ENCODE peak calls at places on chromosomes 3 and 15, in ten cellular contexts. One of them, this sample, is unnamed.
A peak's percentile ranks its signal among the peaks of the same experiment; 100 is the strongest.

GRCh38 chr3:63795438-63795837 is 23.7 kb upstream of the C3orf49 start:
- DNase-seq in cardiac muscle cell: no peak
- DNase-seq in AG04449: no peak
- DNase-seq in tibial nerve: no peak
- DNase-seq in dorsolateral prefrontal cortex: no peak
- DNase-seq in tibial artery: no peak
- DNase-seq in MM.1S: no peak
- DNase-seq in heart right ventricle: no peak
- DNase-seq in foreskin fibroblast: no peak
- DNase-seq in HepG2: no peak
- DNase-seq in this sample: no peak

GRCh38 chr3:170301404-170301803 is 56.1 kb upstream of the SKIL start:
- DNase-seq in dorsolateral prefrontal cortex: no peak
- DNase-seq in tibial artery: no peak
- DNase-seq in foreskin fibroblast: peak; percentile 33
- DNase-seq in AG04449: no peak
- DNase-seq in MM.1S: no peak
- DNase-seq in HepG2: no peak
- DNase-seq in cardiac muscle cell: no peak
- DNase-seq in heart right ventricle: no peak
- DNase-seq in tibial nerve: no peak
- DNase-seq in this sample: peak; percentile 54

GRCh38 chr15:36479200-36479896 is 100.1 kb upstream of the CDIN1 start:
- DNase-seq in tibial artery: no peak
- DNase-seq in cardiac muscle cell: no peak
- DNase-seq in heart right ventricle: no peak
- DNase-seq in MM.1S: no peak
- DNase-seq in dorsolateral prefrontal cortex: no peak
- DNase-seq in AG04449: no peak
- DNase-seq in foreskin fibroblast: peak; percentile 40
- DNase-seq in HepG2: no peak
- DNase-seq in tibial nerve: no peak
- DNase-seq in this sample: no peak

GRCh38 chr3:127815641-127816605 is 6.4 kb downstream of the MGLL start:
- DNase-seq in heart right ventricle: no peak
- DNase-seq in MM.1S: no peak
- DNase-seq in tibial artery: no peak
- DNase-seq in cardiac muscle cell: no peak
- DNase-seq in tibial nerve: no peak
- DNase-seq in dorsolateral prefrontal cortex: no peak
- DNase-seq in foreskin fibroblast: no peak
- DNase-seq in HepG2: no peak
- DNase-seq in AG04449: no peak
- DNase-seq in this sample: no peak

GRCh38 chr3:193997228-193998192 is 138.4 kb upstream of the HES1 start:
- DNase-seq in tibial nerve: no peak
- DNase-seq in dorsolateral prefrontal cortex: no peak
- DNase-seq in heart right ventricle: peak; percentile 48
- DNase-seq in foreskin fibroblast: no peak
- DNase-seq in tibial artery: no peak
- DNase-seq in HepG2: no peak
- DNase-seq in cardiac muscle cell: peak; percentile 70
- DNase-seq in AG04449: no peak
- DNase-seq in MM.1S: no peak
- DNase-seq in this sample: no peak

GRCh38 chr3:169603661-169604060 is 59.9 kb downstream of the MECOM start:
- DNase-seq in cardiac muscle cell: no peak
- DNase-seq in HepG2: no peak
- DNase-seq in AG04449: no peak
- DNase-seq in heart right ventricle: no peak
- DNase-seq in foreskin fibroblast: no peak
- DNase-seq in tibial nerve: no peak
- DNase-seq in tibial artery: no peak
- DNase-seq in dorsolateral prefrontal cortex: no peak
- DNase-seq in MM.1S: no peak
- DNase-seq in this sample: no peak

GRCh38 chr15:28086175-28086703 is 12.9 kb downstream of the OCA2 start:
- DNase-seq in tibial nerve: peak; percentile 32
- DNase-seq in dorsolateral prefrontal cortex: no peak
- DNase-seq in heart right ventricle: no peak
- DNase-seq in HepG2: peak; percentile 60
- DNase-seq in AG04449: no peak
- DNase-seq in tibial artery: peak; percentile 70
- DNase-seq in MM.1S: peak; percentile 66
- DNase-seq in foreskin fibroblast: peak; percentile 75
- DNase-seq in cardiac muscle cell: peak; percentile 66
- DNase-seq in this sample: no peak

GRCh38 chr3:18215639-18216038 is 209.5 kb downstream of the SATB1 start:
- DNase-seq in dorsolateral prefrontal cortex: no peak
- DNase-seq in tibial artery: no peak
- DNase-seq in AG04449: no peak
- DNase-seq in HepG2: no peak
- DNase-seq in cardiac muscle cell: no peak
- DNase-seq in heart right ventricle: no peak
- DNase-seq in tibial nerve: no peak
- DNase-seq in foreskin fibroblast: no peak
- DNase-seq in MM.1S: no peak
- DNase-seq in this sample: no peak

GRCh38 chr15:67915374-67916050 is 75.7 kb upstream of the RNU6-1 start:
- DNase-seq in heart right ventricle: peak; percentile 56
- DNase-seq in AG04449: no peak
- DNase-seq in tibial nerve: peak; percentile 31
- DNase-seq in dorsolateral prefrontal cortex: no peak
- DNase-seq in HepG2: peak; percentile 96
- DNase-seq in foreskin fibroblast: peak; percentile 12
- DNase-seq in tibial artery: peak; percentile 94
- DNase-seq in cardiac muscle cell: peak; percentile 36
- DNase-seq in MM.1S: no peak
- DNase-seq in this sample: no peak

GRCh38 chr3:178369006-178369405 is 167.2 kb upstream of the KCNMB2 start:
- DNase-seq in AG04449: no peak
- DNase-seq in HepG2: no peak
- DNase-seq in tibial nerve: no peak
- DNase-seq in dorsolateral prefrontal cortex: no peak
- DNase-seq in tibial artery: no peak
- DNase-seq in MM.1S: no peak
- DNase-seq in heart right ventricle: no peak
- DNase-seq in foreskin fibroblast: no peak
- DNase-seq in cardiac muscle cell: no peak
- DNase-seq in this sample: no peak

GRCh38 chr15:42672444-42672843 is 64.5 kb downstream of the CDAN1 start:
- DNase-seq in AG04449: no peak
- DNase-seq in tibial artery: no peak
- DNase-seq in heart right ventricle: no peak
- DNase-seq in MM.1S: no peak
- DNase-seq in tibial nerve: no peak
- DNase-seq in HepG2: no peak
- DNase-seq in cardiac muscle cell: no peak
- DNase-seq in dorsolateral prefrontal cortex: no peak
- DNase-seq in foreskin fibroblast: no peak
- DNase-seq in this sample: no peak

GRCh38 chr15:95522533-95522932 is 808.0 kb upstream of the NR2F2 start:
- DNase-seq in MM.1S: no peak
- DNase-seq in tibial artery: no peak
- DNase-seq in cardiac muscle cell: no peak
- DNase-seq in foreskin fibroblast: peak; percentile 28
- DNase-seq in HepG2: no peak
- DNase-seq in dorsolateral prefrontal cortex: no peak
- DNase-seq in AG04449: no peak
- DNase-seq in tibial nerve: no peak
- DNase-seq in heart right ventricle: no peak
- DNase-seq in this sample: no peak

GRCh38 chr15:28947241-28947674 is 61.5 kb downstream of the APBA2 start:
- DNase-seq in MM.1S: no peak
- DNase-seq in tibial nerve: no peak
- DNase-seq in foreskin fibroblast: no peak
- DNase-seq in heart right ventricle: no peak
- DNase-seq in cardiac muscle cell: no peak
- DNase-seq in dorsolateral prefrontal cortex: no peak
- DNase-seq in AG04449: no peak
- DNase-seq in tibial artery: peak; percentile 63
- DNase-seq in HepG2: no peak
- DNase-seq in this sample: no peak

GRCh38 chr3:158160958-158161357 is 51.1 kb downstream of the RSRC1 start:
- DNase-seq in tibial artery: no peak
- DNase-seq in dorsolateral prefrontal cortex: no peak
- DNase-seq in cardiac muscle cell: no peak
- DNase-seq in AG04449: peak; percentile 73
- DNase-seq in HepG2: no peak
- DNase-seq in heart right ventricle: no peak
- DNase-seq in foreskin fibroblast: peak; percentile 93
- DNase-seq in MM.1S: no peak
- DNase-seq in tibial nerve: no peak
- DNase-seq in this sample: peak; percentile 62

GRCh38 chr3:76307556-76307955 is 522.2 kb upstream of the ZNF717 start:
- DNase-seq in AG04449: no peak
- DNase-seq in cardiac muscle cell: no peak
- DNase-seq in tibial nerve: no peak
- DNase-seq in heart right ventricle: no peak
- DNase-seq in tibial artery: no peak
- DNase-seq in HepG2: no peak
- DNase-seq in dorsolateral prefrontal cortex: no peak
- DNase-seq in MM.1S: no peak
- DNase-seq in foreskin fibroblast: peak; percentile 44
- DNase-seq in this sample: no peak

DNA sequence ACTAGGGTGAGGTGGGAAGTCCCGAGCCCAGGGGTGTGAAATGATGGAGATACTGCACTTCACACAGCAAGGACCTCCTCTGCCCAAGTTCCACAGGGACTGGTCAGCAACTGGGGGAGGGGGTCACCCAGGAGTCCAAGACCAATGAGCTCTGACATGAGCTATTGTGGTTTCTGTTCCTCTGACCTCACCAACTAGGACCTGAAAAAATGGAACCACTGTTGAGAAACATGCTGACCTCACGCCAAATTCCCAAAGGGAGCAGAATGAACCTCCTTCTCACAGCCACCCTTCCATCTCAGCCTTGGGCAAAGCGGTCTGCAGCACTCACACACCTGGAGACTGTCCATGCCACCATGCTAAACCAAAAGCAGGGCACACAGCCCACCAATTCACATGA is 69.3 kb downstream of the LRIG1 start:
- DNase-seq in dorsolateral prefrontal cortex: no peak
- DNase-seq in tibial nerve: no peak
- DNase-seq in cardiac muscle cell: no peak
- DNase-seq in heart right ventricle: no peak
- DNase-seq in AG04449: peak; percentile 69
- DNase-seq in MM.1S: no peak
- DNase-seq in HepG2: no peak
- DNase-seq in tibial artery: peak; percentile 63
- DNase-seq in foreskin fibroblast: peak; percentile 87
- DNase-seq in this sample: no peak
- TF ChIP-seq CTCF in dorsolateral prefrontal cortex: no peak
- TF ChIP-seq CTCF in tibial nerve: no peak
- TF ChIP-seq CTCF in cardiac muscle cell: no peak
- TF ChIP-seq CTCF in heart right ventricle: no peak
- TF ChIP-seq CTCF in AG04449: no peak
- TF ChIP-seq CTCF in MM.1S: no peak
- TF ChIP-seq CTCF in HepG2: no peak
- TF ChIP-seq CTCF in tibial artery: no peak
- TF ChIP-seq CTCF in foreskin fibroblast: no peak
- TF ChIP-seq CTCF in this sample: no peak

GRCh38 chr15:84828433-84828908 is 11.3 kb downstream of the ALPK3 start:
- DNase-seq in MM.1S: no peak
- DNase-seq in AG04449: no peak
- DNase-seq in heart right ventricle: no peak
- DNase-seq in cardiac muscle cell: peak; percentile 36
- DNase-seq in HepG2: no peak
- DNase-seq in tibial nerve: no peak
- DNase-seq in dorsolateral prefrontal cortex: no peak
- DNase-seq in tibial artery: no peak
- DNase-seq in foreskin fibroblast: no peak
- DNase-seq in this sample: no peak

GRCh38 chr15:84824260-84824690 is 7.1 kb downstream of the ALPK3 start:
- DNase-seq in HepG2: peak; percentile 50
- DNase-seq in tibial nerve: peak; percentile 84
- DNase-seq in heart right ventricle: no peak
- DNase-seq in MM.1S: no peak
- DNase-seq in cardiac muscle cell: no peak
- DNase-seq in foreskin fibroblast: no peak
- DNase-seq in dorsolateral prefrontal cortex: no peak
- DNase-seq in tibial artery: peak; percentile 84
- DNase-seq in AG04449: no peak
- DNase-seq in this sample: peak; percentile 18

GRCh38 chr15:84823580-84823878 is 6.4 kb downstream of the ALPK3 start:
- DNase-seq in MM.1S: no peak
- DNase-seq in dorsolateral prefrontal cortex: no peak
- DNase-seq in AG04449: no peak
- DNase-seq in HepG2: no peak
- DNase-seq in tibial nerve: no peak
- DNase-seq in heart right ventricle: no peak
- DNase-seq in foreskin fibroblast: no peak
- DNase-seq in tibial artery: peak; percentile 38
- DNase-seq in cardiac muscle cell: no peak
- DNase-seq in this sample: no peak

GRCh38 chr15:84827246-84827645 is 10.1 kb downstream of the ALPK3 start:
- DNase-seq in AG04449: no peak
- DNase-seq in tibial nerve: no peak
- DNase-seq in HepG2: no peak
- DNase-seq in dorsolateral prefrontal cortex: no peak
- DNase-seq in tibial artery: no peak
- DNase-seq in heart right ventricle: no peak
- DNase-seq in cardiac muscle cell: no peak
- DNase-seq in foreskin fibroblast: no peak
- DNase-seq in MM.1S: no peak
- DNase-seq in this sample: no peak

GRCh38 chr15:84826369-84826823 is 9.2 kb downstream of the ALPK3 start:
- DNase-seq in tibial nerve: peak; percentile 57
- DNase-seq in HepG2: peak; percentile 48
- DNase-seq in AG04449: no peak
- DNase-seq in MM.1S: no peak
- DNase-seq in tibial artery: peak; percentile 83
- DNase-seq in heart right ventricle: no peak
- DNase-seq in foreskin fibroblast: no peak
- DNase-seq in dorsolateral prefrontal cortex: no peak
- DNase-seq in cardiac muscle cell: peak; percentile 54
- DNase-seq in this sample: no peak
- TF ChIP-seq CTCF in tibial nerve: no peak
- TF ChIP-seq CTCF in HepG2: peak; percentile 97
- TF ChIP-seq CTCF in AG04449: peak; percentile 19
- TF ChIP-seq CTCF in MM.1S: peak; percentile 32
- TF ChIP-seq CTCF in tibial artery: no peak
- TF ChIP-seq CTCF in heart right ventricle: peak; percentile 29
- TF ChIP-seq CTCF in foreskin fibroblast: peak; percentile 20
- TF ChIP-seq CTCF in dorsolateral prefrontal cortex: no peak
- TF ChIP-seq CTCF in cardiac muscle cell: peak; percentile 20
- TF ChIP-seq CTCF in this sample: no peak

GRCh38 chr3:141570068-141570467 is 83.2 kb downstream of the RASA2 start:
- DNase-seq in cardiac muscle cell: no peak
- DNase-seq in HepG2: no peak
- DNase-seq in foreskin fibroblast: no peak
- DNase-seq in tibial nerve: no peak
- DNase-seq in MM.1S: no peak
- DNase-seq in heart right ventricle: no peak
- DNase-seq in tibial artery: no peak
- DNase-seq in dorsolateral prefrontal cortex: no peak
- DNase-seq in AG04449: no peak
- DNase-seq in this sample: no peak
- TF ChIP-seq CTCF in cardiac muscle cell: no peak
- TF ChIP-seq CTCF in HepG2: no peak
- TF ChIP-seq CTCF in foreskin fibroblast: no peak
- TF ChIP-seq CTCF in tibial nerve: no peak
- TF ChIP-seq CTCF in MM.1S: no peak
- TF ChIP-seq CTCF in heart right ventricle: no peak
- TF ChIP-seq CTCF in tibial artery: no peak
- TF ChIP-seq CTCF in dorsolateral prefrontal cortex: no peak
- TF ChIP-seq CTCF in AG04449: no peak
- TF ChIP-seq CTCF in this sample: no peak

GRCh38 chr3:55180936-55181535 is 253.2 kb upstream of the LRTM1 start:
- DNase-seq in heart right ventricle: no peak
- DNase-seq in cardiac muscle cell: peak; percentile 60
- DNase-seq in tibial nerve: peak; percentile 63
- DNase-seq in tibial artery: no peak
- DNase-seq in MM.1S: peak; percentile 57
- DNase-seq in AG04449: no peak
- DNase-seq in foreskin fibroblast: peak; percentile 77
- DNase-seq in dorsolateral prefrontal cortex: no peak
- DNase-seq in HepG2: peak; percentile 11
- DNase-seq in this sample: no peak
- TF ChIP-seq CTCF in heart right ventricle: peak; percentile 74
- TF ChIP-seq CTCF in cardiac muscle cell: peak; percentile 76
- TF ChIP-seq CTCF in tibial nerve: peak; percentile 52
- TF ChIP-seq CTCF in tibial artery: peak; percentile 49
- TF ChIP-seq CTCF in MM.1S: peak; percentile 69
- TF ChIP-seq CTCF in AG04449: peak; percentile 48
- TF ChIP-seq CTCF in foreskin fibroblast: peak; percentile 63
- TF ChIP-seq CTCF in dorsolateral prefrontal cortex: peak; percentile 77
- TF ChIP-seq CTCF in HepG2: peak; percentile 44
- TF ChIP-seq CTCF in this sample: peak; percentile 68

This sample was measured in AG09319.